ENCODE peak calls at places on chromosomes 5 and 9, in nine cellular contexts. C, Q, Z, Y, D, M, J, H and N are unnamed samples.

GRCh38 chr5:137649228-137649890 is 86.5 kb downstream of the KLHL3 start:
- DNase-seq in Z (no peak), J (no peak), C (peak), M (no peak), Q (peak), Y (no peak), D (no peak), H (no peak), N (peak)

GRCh38 chr5:91219141-91219802 is 163.8 kb downstream of the ARRDC3 start:
- DNase-seq in Z (no peak), H (no peak), M (no peak), Q (no peak), Y (no peak), C (peak), J (no peak), D (no peak), N (peak)

GRCh38 chr9:137028281-137029057 is 432 bp upstream of the ABCA2 start:
- DNase-seq in Q (peak), J (no peak), H (peak), M (peak), Z (peak), Y (peak), D (peak), C (peak), N (peak)

GRCh38 chr9:105832311-105832710 is 138.0 kb downstream of the TMEM38B start:
- DNase-seq in H (no peak), Y (no peak), M (no peak), Q (no peak), J (no peak), Z (no peak), C (no peak), D (no peak), N (no peak)

GRCh38 chr9:4774209-4774608 is 18.5 kb upstream of the RCL1 start:
- DNase-seq in Y (no peak), C (no peak), Q (no peak), D (no peak), J (no peak), M (no peak), H (no peak), Z (no peak), N (peak)

GRCh38 chr5:74895906-74896305 is 29.7 kb upstream of the FAM169A start:
- DNase-seq in H (peak), D (no peak), C (peak), J (no peak), Y (no peak), Q (peak), M (peak), Z (no peak), N (peak)

GRCh38 chr5:61304611-61305369 is 27.3 kb upstream of the ZSWIM6 start:
- DNase-seq in D (no peak), M (peak), J (no peak), C (peak), H (no peak), Z (no peak), Y (no peak), Q (no peak), N (no peak)

GRCh38 chr9:38092200-38092524 is 23.1 kb upstream of the SHB start:
- DNase-seq in D (no peak), C (no peak), Y (no peak), Q (no peak), M (no peak), J (no peak), H (no peak), Z (no peak), N (no peak)

GRCh38 chr9:121640486-121641227 is 10.8 kb upstream of the DAB2IP start:
- DNase-seq in Q (no peak), Z (no peak), D (no peak), C (no peak), Y (no peak), J (no peak), M (no peak), H (no peak), N (no peak)

GRCh38 chr9:10633785-10634184 is 21.0 kb upstream of the PTPRD start:
- DNase-seq in H (no peak), Q (no peak), C (no peak), D (no peak), Z (no peak), M (no peak), Y (no peak), J (no peak), N (no peak)

GRCh38 chr5:144203750-144204596 is 33.3 kb downstream of the KCTD16 start:
- DNase-seq in D (peak), Z (no peak), Y (no peak), J (no peak), H (no peak), Q (peak), C (peak), M (peak), N (peak)

GRCh38 chr9:19665146-19665863 is 123.5 kb downstream of the SLC24A2 start:
- DNase-seq in M (no peak), Q (no peak), J (no peak), Y (no peak), C (no peak), Z (no peak), D (no peak), H (no peak), N (no peak)

GRCh38 chr5:157025093-157025698 is 33.7 kb downstream of the HAVCR1 start:
- DNase-seq in Z (peak), C (no peak), D (peak), J (no peak), Y (peak), Q (no peak), H (no peak), M (no peak), N (no peak)

GRCh38 chr5:154534457-154535050 is 56.5 kb upstream of the HAND1 start:
- DNase-seq in C (no peak), Z (no peak), Q (no peak), M (no peak), J (no peak), Y (no peak), H (no peak), D (no peak), N (no peak)

GRCh38 chr5:61289669-61290363 is 42.2 kb upstream of the ZSWIM6 start:
- DNase-seq in H (no peak), J (no peak), M (no peak), Z (no peak), D (no peak), Y (no peak), C (no peak), Q (no peak), N (no peak)

GRCh38 chr5:1014781-1015221 is 6.2 kb downstream of the NKD2 start:
- DNase-seq in H (no peak), M (no peak), Z (no peak), D (no peak), Y (no peak), C (no peak), J (no peak), Q (no peak), N (no peak)